ENCODE peak calls at places on chromosome 12, in eight cellular contexts. One of them, this sample, is unnamed.

GRCh38 chr12:26523708-26524150 is 309.3 kb downstream of the ITPR2 start:
- DNase-seq in stimulated activated CD8-positive, alpha-beta memory T cell treated with anti-CD3 and anti-CD28 coated beads, Interleukin-15, amount 100 ng/mL, for 24 hours: no peak
- DNase-seq in activated CD4-positive, alpha-beta T cell treated with anti-CD3 and anti-CD28 coated beads, Interleukin-2, amount 50 U/mL, for 4 hours: no peak
- DNase-seq in NCI-H748 treated with DMSO at 0.1 percent for 48 hours: no peak
- DNase-seq in stimulated activated CD4-positive, alpha-beta T cell treated with anti-CD3 and anti-CD28 coated beads, TNF-alpha, amount 100 ng/mL, for 24 hours: no peak
- DNase-seq in EL: peak; percentile 75
- DNase-seq in GM23248: peak; percentile 93
- DNase-seq in activated CD8-positive, alpha-beta memory T cell treated with anti-CD3 and anti-CD28 coated beads, Interleukin-2, amount 50 U/mL, for 4 hours: no peak
- DNase-seq in this sample: peak; percentile 69

GRCh38 chr12:45433441-45433868 is 217.6 kb downstream of the ANO6 start:
- DNase-seq in EL: no peak
- DNase-seq in stimulated activated CD4-positive, alpha-beta T cell treated with anti-CD3 and anti-CD28 coated beads, TNF-alpha, amount 100 ng/mL, for 24 hours: no peak
- DNase-seq in activated CD8-positive, alpha-beta memory T cell treated with anti-CD3 and anti-CD28 coated beads, Interleukin-2, amount 50 U/mL, for 4 hours: no peak
- DNase-seq in NCI-H748 treated with DMSO at 0.1 percent for 48 hours: no peak
- DNase-seq in stimulated activated CD8-positive, alpha-beta memory T cell treated with anti-CD3 and anti-CD28 coated beads, Interleukin-15, amount 100 ng/mL, for 24 hours: no peak
- DNase-seq in GM23248: no peak
- DNase-seq in activated CD4-positive, alpha-beta T cell treated with anti-CD3 and anti-CD28 coated beads, Interleukin-2, amount 50 U/mL, for 4 hours: no peak
- DNase-seq in this sample: no peak

GRCh38 chr12:124928095-124928911 is 13.9 kb upstream of the UBC start:
- DNase-seq in GM23248: peak; percentile 38
- DNase-seq in NCI-H748 treated with DMSO at 0.1 percent for 48 hours: no peak
- DNase-seq in stimulated activated CD8-positive, alpha-beta memory T cell treated with anti-CD3 and anti-CD28 coated beads, Interleukin-15, amount 100 ng/mL, for 24 hours: no peak
- DNase-seq in stimulated activated CD4-positive, alpha-beta T cell treated with anti-CD3 and anti-CD28 coated beads, TNF-alpha, amount 100 ng/mL, for 24 hours: no peak
- DNase-seq in activated CD8-positive, alpha-beta memory T cell treated with anti-CD3 and anti-CD28 coated beads, Interleukin-2, amount 50 U/mL, for 4 hours: peak; percentile 35
- DNase-seq in EL: peak; percentile 96
- DNase-seq in activated CD4-positive, alpha-beta T cell treated with anti-CD3 and anti-CD28 coated beads, Interleukin-2, amount 50 U/mL, for 4 hours: no peak
- DNase-seq in this sample: peak; percentile 61

GRCh38 chr12:6264402-6265037 is 46.0 kb upstream of the PLEKHG6 start:
- DNase-seq in NCI-H748 treated with DMSO at 0.1 percent for 48 hours: no peak
- DNase-seq in stimulated activated CD8-positive, alpha-beta memory T cell treated with anti-CD3 and anti-CD28 coated beads, Interleukin-15, amount 100 ng/mL, for 24 hours: no peak
- DNase-seq in activated CD4-positive, alpha-beta T cell treated with anti-CD3 and anti-CD28 coated beads, Interleukin-2, amount 50 U/mL, for 4 hours: no peak
- DNase-seq in GM23248: no peak
- DNase-seq in EL: no peak
- DNase-seq in stimulated activated CD4-positive, alpha-beta T cell treated with anti-CD3 and anti-CD28 coated beads, TNF-alpha, amount 100 ng/mL, for 24 hours: no peak
- DNase-seq in activated CD8-positive, alpha-beta memory T cell treated with anti-CD3 and anti-CD28 coated beads, Interleukin-2, amount 50 U/mL, for 4 hours: no peak
- DNase-seq in this sample: no peak

GRCh38 chr12:53645191-53645590 is 19.0 kb upstream of the ATF7 start:
- DNase-seq in NCI-H748 treated with DMSO at 0.1 percent for 48 hours: no peak
- DNase-seq in activated CD4-positive, alpha-beta T cell treated with anti-CD3 and anti-CD28 coated beads, Interleukin-2, amount 50 U/mL, for 4 hours: no peak
- DNase-seq in activated CD8-positive, alpha-beta memory T cell treated with anti-CD3 and anti-CD28 coated beads, Interleukin-2, amount 50 U/mL, for 4 hours: no peak
- DNase-seq in stimulated activated CD4-positive, alpha-beta T cell treated with anti-CD3 and anti-CD28 coated beads, TNF-alpha, amount 100 ng/mL, for 24 hours: no peak
- DNase-seq in EL: no peak
- DNase-seq in GM23248: peak; percentile 45
- DNase-seq in stimulated activated CD8-positive, alpha-beta memory T cell treated with anti-CD3 and anti-CD28 coated beads, Interleukin-15, amount 100 ng/mL, for 24 hours: no peak
- DNase-seq in this sample: no peak

GRCh38 chr12:115000038-115000437 is 316.1 kb upstream of the TBX3 start:
- DNase-seq in stimulated activated CD8-positive, alpha-beta memory T cell treated with anti-CD3 and anti-CD28 coated beads, Interleukin-15, amount 100 ng/mL, for 24 hours: no peak
- DNase-seq in activated CD4-positive, alpha-beta T cell treated with anti-CD3 and anti-CD28 coated beads, Interleukin-2, amount 50 U/mL, for 4 hours: no peak
- DNase-seq in stimulated activated CD4-positive, alpha-beta T cell treated with anti-CD3 and anti-CD28 coated beads, TNF-alpha, amount 100 ng/mL, for 24 hours: no peak
- DNase-seq in GM23248: peak; percentile 39
- DNase-seq in EL: peak; percentile 52
- DNase-seq in activated CD8-positive, alpha-beta memory T cell treated with anti-CD3 and anti-CD28 coated beads, Interleukin-2, amount 50 U/mL, for 4 hours: no peak
- DNase-seq in NCI-H748 treated with DMSO at 0.1 percent for 48 hours: no peak
- DNase-seq in this sample: no peak

GRCh38 chr12:53170245-53170644 is 10.3 kb upstream of the ZNF740 start:
- DNase-seq in stimulated activated CD4-positive, alpha-beta T cell treated with anti-CD3 and anti-CD28 coated beads, TNF-alpha, amount 100 ng/mL, for 24 hours: no peak
- DNase-seq in EL: no peak
- DNase-seq in activated CD4-positive, alpha-beta T cell treated with anti-CD3 and anti-CD28 coated beads, Interleukin-2, amount 50 U/mL, for 4 hours: no peak
- DNase-seq in NCI-H748 treated with DMSO at 0.1 percent for 48 hours: no peak
- DNase-seq in activated CD8-positive, alpha-beta memory T cell treated with anti-CD3 and anti-CD28 coated beads, Interleukin-2, amount 50 U/mL, for 4 hours: no peak
- DNase-seq in stimulated activated CD8-positive, alpha-beta memory T cell treated with anti-CD3 and anti-CD28 coated beads, Interleukin-15, amount 100 ng/mL, for 24 hours: no peak
- DNase-seq in GM23248: no peak
- DNase-seq in this sample: no peak

GRCh38 chr12:131608740-131609665 is 101.9 kb upstream of the SFSWAP start:
- DNase-seq in GM23248: peak; percentile 78
- DNase-seq in stimulated activated CD8-positive, alpha-beta memory T cell treated with anti-CD3 and anti-CD28 coated beads, Interleukin-15, amount 100 ng/mL, for 24 hours: peak; percentile 40
- DNase-seq in stimulated activated CD4-positive, alpha-beta T cell treated with anti-CD3 and anti-CD28 coated beads, TNF-alpha, amount 100 ng/mL, for 24 hours: peak; percentile 42
- DNase-seq in activated CD8-positive, alpha-beta memory T cell treated with anti-CD3 and anti-CD28 coated beads, Interleukin-2, amount 50 U/mL, for 4 hours: peak; percentile 63
- DNase-seq in EL: peak; percentile 63
- DNase-seq in activated CD4-positive, alpha-beta T cell treated with anti-CD3 and anti-CD28 coated beads, Interleukin-2, amount 50 U/mL, for 4 hours: peak; percentile 42
- DNase-seq in NCI-H748 treated with DMSO at 0.1 percent for 48 hours: no peak
- DNase-seq in this sample: peak; percentile 54

GRCh38 chr12:107242189-107242588 is 148.8 kb upstream of the CRY1 start:
- DNase-seq in activated CD8-positive, alpha-beta memory T cell treated with anti-CD3 and anti-CD28 coated beads, Interleukin-2, amount 50 U/mL, for 4 hours: no peak
- DNase-seq in GM23248: no peak
- DNase-seq in activated CD4-positive, alpha-beta T cell treated with anti-CD3 and anti-CD28 coated beads, Interleukin-2, amount 50 U/mL, for 4 hours: no peak
- DNase-seq in stimulated activated CD4-positive, alpha-beta T cell treated with anti-CD3 and anti-CD28 coated beads, TNF-alpha, amount 100 ng/mL, for 24 hours: no peak
- DNase-seq in EL: no peak
- DNase-seq in stimulated activated CD8-positive, alpha-beta memory T cell treated with anti-CD3 and anti-CD28 coated beads, Interleukin-15, amount 100 ng/mL, for 24 hours: no peak
- DNase-seq in NCI-H748 treated with DMSO at 0.1 percent for 48 hours: peak; percentile 4
- DNase-seq in this sample: no peak

GRCh38 chr12:52569726-52570125 is 3.9 kb downstream of the KRT74 start:
- DNase-seq in stimulated activated CD4-positive, alpha-beta T cell treated with anti-CD3 and anti-CD28 coated beads, TNF-alpha, amount 100 ng/mL, for 24 hours: no peak
- DNase-seq in EL: no peak
- DNase-seq in activated CD8-positive, alpha-beta memory T cell treated with anti-CD3 and anti-CD28 coated beads, Interleukin-2, amount 50 U/mL, for 4 hours: no peak
- DNase-seq in NCI-H748 treated with DMSO at 0.1 percent for 48 hours: no peak
- DNase-seq in stimulated activated CD8-positive, alpha-beta memory T cell treated with anti-CD3 and anti-CD28 coated beads, Interleukin-15, amount 100 ng/mL, for 24 hours: no peak
- DNase-seq in GM23248: no peak
- DNase-seq in activated CD4-positive, alpha-beta T cell treated with anti-CD3 and anti-CD28 coated beads, Interleukin-2, amount 50 U/mL, for 4 hours: no peak
- DNase-seq in this sample: no peak

GRCh38 chr12:121626853-121627623 is 708 bp downstream of the ORAI1 start:
- DNase-seq in NCI-H748 treated with DMSO at 0.1 percent for 48 hours: peak; percentile 23
- DNase-seq in activated CD8-positive, alpha-beta memory T cell treated with anti-CD3 and anti-CD28 coated beads, Interleukin-2, amount 50 U/mL, for 4 hours: peak; percentile 89
- DNase-seq in GM23248: peak; percentile 86
- DNase-seq in stimulated activated CD4-positive, alpha-beta T cell treated with anti-CD3 and anti-CD28 coated beads, TNF-alpha, amount 100 ng/mL, for 24 hours: peak; percentile 80
- DNase-seq in activated CD4-positive, alpha-beta T cell treated with anti-CD3 and anti-CD28 coated beads, Interleukin-2, amount 50 U/mL, for 4 hours: peak; percentile 93
- DNase-seq in stimulated activated CD8-positive, alpha-beta memory T cell treated with anti-CD3 and anti-CD28 coated beads, Interleukin-15, amount 100 ng/mL, for 24 hours: peak; percentile 64
- DNase-seq in EL: peak; percentile 84
- DNase-seq in this sample: peak; percentile 35

GRCh38 chr12:54357802-54358619 is 6.3 kb downstream of the GPR84 start:
- DNase-seq in activated CD4-positive, alpha-beta T cell treated with anti-CD3 and anti-CD28 coated beads, Interleukin-2, amount 50 U/mL, for 4 hours: peak; percentile 51
- DNase-seq in activated CD8-positive, alpha-beta memory T cell treated with anti-CD3 and anti-CD28 coated beads, Interleukin-2, amount 50 U/mL, for 4 hours: peak; percentile 39
- DNase-seq in NCI-H748 treated with DMSO at 0.1 percent for 48 hours: peak; percentile 20
- DNase-seq in stimulated activated CD8-positive, alpha-beta memory T cell treated with anti-CD3 and anti-CD28 coated beads, Interleukin-15, amount 100 ng/mL, for 24 hours: no peak
- DNase-seq in EL: peak; percentile 28
- DNase-seq in GM23248: peak; percentile 64
- DNase-seq in stimulated activated CD4-positive, alpha-beta T cell treated with anti-CD3 and anti-CD28 coated beads, TNF-alpha, amount 100 ng/mL, for 24 hours: no peak
- DNase-seq in this sample: no peak

GRCh38 chr12:124469193-124469888 is 98.1 kb downstream of the NCOR2 start:
- DNase-seq in stimulated activated CD8-positive, alpha-beta memory T cell treated with anti-CD3 and anti-CD28 coated beads, Interleukin-15, amount 100 ng/mL, for 24 hours: no peak
- DNase-seq in NCI-H748 treated with DMSO at 0.1 percent for 48 hours: no peak
- DNase-seq in stimulated activated CD4-positive, alpha-beta T cell treated with anti-CD3 and anti-CD28 coated beads, TNF-alpha, amount 100 ng/mL, for 24 hours: no peak
- DNase-seq in GM23248: peak; percentile 43
- DNase-seq in activated CD4-positive, alpha-beta T cell treated with anti-CD3 and anti-CD28 coated beads, Interleukin-2, amount 50 U/mL, for 4 hours: no peak
- DNase-seq in activated CD8-positive, alpha-beta memory T cell treated with anti-CD3 and anti-CD28 coated beads, Interleukin-2, amount 50 U/mL, for 4 hours: no peak
- DNase-seq in EL: no peak
- DNase-seq in this sample: no peak

GRCh38 chr12:56221233-56221756 is 427 bp downstream of the RNF41 start:
- DNase-seq in activated CD4-positive, alpha-beta T cell treated with anti-CD3 and anti-CD28 coated beads, Interleukin-2, amount 50 U/mL, for 4 hours: no peak
- DNase-seq in EL: peak; percentile 82
- DNase-seq in stimulated activated CD8-positive, alpha-beta memory T cell treated with anti-CD3 and anti-CD28 coated beads, Interleukin-15, amount 100 ng/mL, for 24 hours: no peak
- DNase-seq in activated CD8-positive, alpha-beta memory T cell treated with anti-CD3 and anti-CD28 coated beads, Interleukin-2, amount 50 U/mL, for 4 hours: no peak
- DNase-seq in NCI-H748 treated with DMSO at 0.1 percent for 48 hours: no peak
- DNase-seq in stimulated activated CD4-positive, alpha-beta T cell treated with anti-CD3 and anti-CD28 coated beads, TNF-alpha, amount 100 ng/mL, for 24 hours: no peak
- DNase-seq in GM23248: peak; percentile 90
- DNase-seq in this sample: no peak

GRCh38 chr12:101475751-101476305 is 692 bp downstream of the SPIC start:
- DNase-seq in EL: no peak
- DNase-seq in stimulated activated CD4-positive, alpha-beta T cell treated with anti-CD3 and anti-CD28 coated beads, TNF-alpha, amount 100 ng/mL, for 24 hours: no peak
- DNase-seq in activated CD8-positive, alpha-beta memory T cell treated with anti-CD3 and anti-CD28 coated beads, Interleukin-2, amount 50 U/mL, for 4 hours: no peak
- DNase-seq in NCI-H748 treated with DMSO at 0.1 percent for 48 hours: no peak
- DNase-seq in activated CD4-positive, alpha-beta T cell treated with anti-CD3 and anti-CD28 coated beads, Interleukin-2, amount 50 U/mL, for 4 hours: no peak
- DNase-seq in GM23248: no peak
- DNase-seq in stimulated activated CD8-positive, alpha-beta memory T cell treated with anti-CD3 and anti-CD28 coated beads, Interleukin-15, amount 100 ng/mL, for 24 hours: no peak
- DNase-seq in this sample: no peak

GRCh38 chr12:6735448-6736191 is 11.8 kb downstream of the COPS7A start:
- DNase-seq in stimulated activated CD4-positive, alpha-beta T cell treated with anti-CD3 and anti-CD28 coated beads, TNF-alpha, amount 100 ng/mL, for 24 hours: no peak
- DNase-seq in stimulated activated CD8-positive, alpha-beta memory T cell treated with anti-CD3 and anti-CD28 coated beads, Interleukin-15, amount 100 ng/mL, for 24 hours: no peak
- DNase-seq in GM23248: peak; percentile 80
- DNase-seq in activated CD4-positive, alpha-beta T cell treated with anti-CD3 and anti-CD28 coated beads, Interleukin-2, amount 50 U/mL, for 4 hours: peak; percentile 18
- DNase-seq in NCI-H748 treated with DMSO at 0.1 percent for 48 hours: peak; percentile 26
- DNase-seq in EL: peak; percentile 56
- DNase-seq in activated CD8-positive, alpha-beta memory T cell treated with anti-CD3 and anti-CD28 coated beads, Interleukin-2, amount 50 U/mL, for 4 hours: peak; percentile 33
- DNase-seq in this sample: peak; percentile 44

GRCh38 chr12:66387067-66387466 is 84.8 kb downstream of the HELB start:
- DNase-seq in activated CD8-positive, alpha-beta memory T cell treated with anti-CD3 and anti-CD28 coated beads, Interleukin-2, amount 50 U/mL, for 4 hours: no peak
- DNase-seq in EL: no peak
- DNase-seq in GM23248: no peak
- DNase-seq in activated CD4-positive, alpha-beta T cell treated with anti-CD3 and anti-CD28 coated beads, Interleukin-2, amount 50 U/mL, for 4 hours: no peak
- DNase-seq in stimulated activated CD8-positive, alpha-beta memory T cell treated with anti-CD3 and anti-CD28 coated beads, Interleukin-15, amount 100 ng/mL, for 24 hours: no peak
- DNase-seq in stimulated activated CD4-positive, alpha-beta T cell treated with anti-CD3 and anti-CD28 coated beads, TNF-alpha, amount 100 ng/mL, for 24 hours: no peak
- DNase-seq in NCI-H748 treated with DMSO at 0.1 percent for 48 hours: no peak
- DNase-seq in this sample: no peak

GRCh38 chr12:24415934-24416333 is 466.5 kb upstream of the SOX5 start:
- DNase-seq in GM23248: no peak
- DNase-seq in EL: no peak
- DNase-seq in NCI-H748 treated with DMSO at 0.1 percent for 48 hours: no peak
- DNase-seq in activated CD4-positive, alpha-beta T cell treated with anti-CD3 and anti-CD28 coated beads, Interleukin-2, amount 50 U/mL, for 4 hours: no peak
- DNase-seq in activated CD8-positive, alpha-beta memory T cell treated with anti-CD3 and anti-CD28 coated beads, Interleukin-2, amount 50 U/mL, for 4 hours: no peak
- DNase-seq in stimulated activated CD8-positive, alpha-beta memory T cell treated with anti-CD3 and anti-CD28 coated beads, Interleukin-15, amount 100 ng/mL, for 24 hours: no peak
- DNase-seq in stimulated activated CD4-positive, alpha-beta T cell treated with anti-CD3 and anti-CD28 coated beads, TNF-alpha, amount 100 ng/mL, for 24 hours: no peak
- DNase-seq in this sample: no peak

GRCh38 chr12:69873429-69873828 is 48.4 kb downstream of the MYRFL start:
- DNase-seq in NCI-H748 treated with DMSO at 0.1 percent for 48 hours: no peak
- DNase-seq in EL: no peak
- DNase-seq in activated CD4-positive, alpha-beta T cell treated with anti-CD3 and anti-CD28 coated beads, Interleukin-2, amount 50 U/mL, for 4 hours: no peak
- DNase-seq in GM23248: peak; percentile 39
- DNase-seq in stimulated activated CD4-positive, alpha-beta T cell treated with anti-CD3 and anti-CD28 coated beads, TNF-alpha, amount 100 ng/mL, for 24 hours: no peak
- DNase-seq in activated CD8-positive, alpha-beta memory T cell treated with anti-CD3 and anti-CD28 coated beads, Interleukin-2, amount 50 U/mL, for 4 hours: no peak
- DNase-seq in stimulated activated CD8-positive, alpha-beta memory T cell treated with anti-CD3 and anti-CD28 coated beads, Interleukin-15, amount 100 ng/mL, for 24 hours: no peak
- DNase-seq in this sample: no peak

GRCh38 chr12:132600048-132601032 is 10.0 kb downstream of the LRCOL1 start:
- DNase-seq in activated CD4-positive, alpha-beta T cell treated with anti-CD3 and anti-CD28 coated beads, Interleukin-2, amount 50 U/mL, for 4 hours: no peak
- DNase-seq in stimulated activated CD8-positive, alpha-beta memory T cell treated with anti-CD3 and anti-CD28 coated beads, Interleukin-15, amount 100 ng/mL, for 24 hours: no peak
- DNase-seq in NCI-H748 treated with DMSO at 0.1 percent for 48 hours: peak; percentile 65
- DNase-seq in stimulated activated CD4-positive, alpha-beta T cell treated with anti-CD3 and anti-CD28 coated beads, TNF-alpha, amount 100 ng/mL, for 24 hours: no peak
- DNase-seq in activated CD8-positive, alpha-beta memory T cell treated with anti-CD3 and anti-CD28 coated beads, Interleukin-2, amount 50 U/mL, for 4 hours: peak; percentile 37
- DNase-seq in EL: peak; percentile 72
- DNase-seq in GM23248: peak; percentile 83
- DNase-seq in this sample: peak; percentile 74

GRCh38 chr12:105239304-105239703 is 3.3 kb upstream of the APPL2 start:
- DNase-seq in stimulated activated CD8-positive, alpha-beta memory T cell treated with anti-CD3 and anti-CD28 coated beads, Interleukin-15, amount 100 ng/mL, for 24 hours: no peak
- DNase-seq in activated CD4-positive, alpha-beta T cell treated with anti-CD3 and anti-CD28 coated beads, Interleukin-2, amount 50 U/mL, for 4 hours: no peak
- DNase-seq in NCI-H748 treated with DMSO at 0.1 percent for 48 hours: no peak
- DNase-seq in EL: no peak
- DNase-seq in GM23248: no peak
- DNase-seq in activated CD8-positive, alpha-beta memory T cell treated with anti-CD3 and anti-CD28 coated beads, Interleukin-2, amount 50 U/mL, for 4 hours: no peak
- DNase-seq in stimulated activated CD4-positive, alpha-beta T cell treated with anti-CD3 and anti-CD28 coated beads, TNF-alpha, amount 100 ng/mL, for 24 hours: no peak
- DNase-seq in this sample: no peak

GRCh38 chr12:28222081-28222700 is 31.9 kb downstream of the CCDC91 start:
- DNase-seq in stimulated activated CD8-positive, alpha-beta memory T cell treated with anti-CD3 and anti-CD28 coated beads, Interleukin-15, amount 100 ng/mL, for 24 hours: peak; percentile 23
- DNase-seq in activated CD4-positive, alpha-beta T cell treated with anti-CD3 and anti-CD28 coated beads, Interleukin-2, amount 50 U/mL, for 4 hours: peak; percentile 68
- DNase-seq in GM23248: no peak
- DNase-seq in EL: no peak
- DNase-seq in NCI-H748 treated with DMSO at 0.1 percent for 48 hours: no peak
- DNase-seq in activated CD8-positive, alpha-beta memory T cell treated with anti-CD3 and anti-CD28 coated beads, Interleukin-2, amount 50 U/mL, for 4 hours: peak; percentile 78
- DNase-seq in stimulated activated CD4-positive, alpha-beta T cell treated with anti-CD3 and anti-CD28 coated beads, TNF-alpha, amount 100 ng/mL, for 24 hours: peak; percentile 41
- DNase-seq in this sample: no peak

GRCh38 chr12:50740307-50740706 is 23.6 kb upstream of the ATF1 start:
- DNase-seq in EL: peak; percentile 32
- DNase-seq in stimulated activated CD4-positive, alpha-beta T cell treated with anti-CD3 and anti-CD28 coated beads, TNF-alpha, amount 100 ng/mL, for 24 hours: no peak
- DNase-seq in GM23248: peak; percentile 63
- DNase-seq in activated CD8-positive, alpha-beta memory T cell treated with anti-CD3 and anti-CD28 coated beads, Interleukin-2, amount 50 U/mL, for 4 hours: no peak
- DNase-seq in activated CD4-positive, alpha-beta T cell treated with anti-CD3 and anti-CD28 coated beads, Interleukin-2, amount 50 U/mL, for 4 hours: no peak
- DNase-seq in stimulated activated CD8-positive, alpha-beta memory T cell treated with anti-CD3 and anti-CD28 coated beads, Interleukin-15, amount 100 ng/mL, for 24 hours: no peak
- DNase-seq in NCI-H748 treated with DMSO at 0.1 percent for 48 hours: no peak
- DNase-seq in this sample: no peak

This sample was measured in NCI-H460.